ENCODE peak calls at places on chromosomes 1 and 21, in nine cellular contexts. R is nephron progenitor cell, Y is tibial artery, A is lower leg skin, H is GM23338, M is cardiac fibroblast, C is endothelial cell, X is Panc1, U is HFF-Myc. B is an unnamed sample.

GRCh38 chr1:89719502-89720306 is 86.8 kb downstream of the LRRC8C start:
- DNase-seq in R (no peak), Y (no peak), A (no peak), H (no peak), M (peak), C (no peak), X (no peak), U (no peak), B (peak)

GRCh38 chr1:54220004-54220811 is 20.2 kb downstream of the MRPL37 start:
- DNase-seq in R (no peak), Y (no peak), A (no peak), H (no peak), M (peak), C (no peak), X (no peak), U (no peak), B (no peak)

GRCh38 chr1:167777253-167777618 is 55.5 kb downstream of the MPZL1 start:
- DNase-seq in R (no peak), Y (no peak), A (no peak), H (no peak), M (no peak), C (no peak), X (no peak), U (no peak), B (no peak)

GRCh38 chr1:1397839-1398523 is 1.2 kb downstream of the CCNL2 start:
- DNase-seq in R (no peak), Y (no peak), A (no peak), H (no peak), M (peak), C (no peak), X (no peak), U (no peak), B (peak)

GRCh38 chr1:161044908-161045748 is 649 bp downstream of the USF1 start:
- DNase-seq in R (peak), Y (peak), A (peak), H (peak), M (peak), C (peak), X (no peak), U (peak), B (peak)

GRCh38 chr1:221723018-221723917 is 18.6 kb downstream of the DUSP10 start:
- DNase-seq in R (no peak), Y (no peak), A (no peak), H (no peak), M (no peak), C (no peak), X (no peak), U (no peak), B (no peak)

GRCh38 chr21:41678944-41679343 is 87.9 kb downstream of the RIPK4 start:
- DNase-seq in R (peak), Y (peak), A (peak), H (peak), M (peak), C (peak), X (peak), U (peak), B (peak)

GRCh38 chr1:220084460-220084859 is 5.1 kb downstream of the BPNT1 start:
- DNase-seq in R (no peak), Y (no peak), A (no peak), H (no peak), M (peak), C (no peak), X (no peak), U (no peak), B (peak)

GRCh38 chr21:41932191-41932575 is 21.6 kb downstream of the C2CD2 start:
- DNase-seq in R (no peak), Y (no peak), A (no peak), H (no peak), M (peak), C (no peak), X (peak), U (peak), B (peak)

GRCh38 chr1:204685236-204686006 is at the start of gene LRRN2:
- DNase-seq in R (peak), Y (no peak), A (no peak), H (peak), M (no peak), C (peak), X (no peak), U (no peak), B (no peak)

GRCh38 chr1:116879478-116880133 is 30.1 kb upstream of the PTGFRN start:
- DNase-seq in R (no peak), Y (no peak), A (no peak), H (no peak), M (no peak), C (peak), X (no peak), U (no peak), B (no peak)

GRCh38 chr1:116881879-116882520 is 27.7 kb upstream of the PTGFRN start:
- DNase-seq in R (peak), Y (peak), A (peak), H (peak), M (peak), C (peak), X (peak), U (no peak), B (peak)

GRCh38 chr1:116877369-116877768 is 32.3 kb upstream of the PTGFRN start:
- DNase-seq in R (no peak), Y (no peak), A (no peak), H (no peak), M (peak), C (no peak), X (no peak), U (no peak), B (no peak)

GRCh38 chr1:116880952-116881351 is 28.8 kb upstream of the PTGFRN start:
- DNase-seq in R (no peak), Y (no peak), A (no peak), H (no peak), M (no peak), C (no peak), X (no peak), U (no peak), B (no peak)

GRCh38 chr1:116878804-116879477 is 30.8 kb upstream of the PTGFRN start:
- DNase-seq in R (peak), Y (no peak), A (no peak), H (peak), M (peak), C (peak), X (no peak), U (peak), B (peak)
- TF ChIP-seq CTCF in R (no peak), Y (no peak), A (no peak), H (no peak), M (no peak), C (no peak), X (no peak), U (no peak), B (no peak)

GRCh38 chr1:152495066-152495675 is 15.4 kb upstream of the LCE5A start:
- DNase-seq in R (no peak), Y (no peak), A (no peak), H (peak), M (peak), C (peak), X (no peak), U (no peak), B (peak)
- TF ChIP-seq CTCF in R (no peak), Y (no peak), A (no peak), H (peak), M (peak), C (peak), X (peak), U (peak), B (peak)

GRCh38 chr1:85240174-85240601 is 19.3 kb downstream of the C1orf52 start:
- DNase-seq in R (no peak), Y (no peak), A (no peak), H (peak), M (peak), C (no peak), X (no peak), U (no peak), B (peak)
- TF ChIP-seq CTCF in R (no peak), Y (peak), A (no peak), H (peak), M (peak), C (no peak), X (peak), U (no peak), B (peak)

DNA sequence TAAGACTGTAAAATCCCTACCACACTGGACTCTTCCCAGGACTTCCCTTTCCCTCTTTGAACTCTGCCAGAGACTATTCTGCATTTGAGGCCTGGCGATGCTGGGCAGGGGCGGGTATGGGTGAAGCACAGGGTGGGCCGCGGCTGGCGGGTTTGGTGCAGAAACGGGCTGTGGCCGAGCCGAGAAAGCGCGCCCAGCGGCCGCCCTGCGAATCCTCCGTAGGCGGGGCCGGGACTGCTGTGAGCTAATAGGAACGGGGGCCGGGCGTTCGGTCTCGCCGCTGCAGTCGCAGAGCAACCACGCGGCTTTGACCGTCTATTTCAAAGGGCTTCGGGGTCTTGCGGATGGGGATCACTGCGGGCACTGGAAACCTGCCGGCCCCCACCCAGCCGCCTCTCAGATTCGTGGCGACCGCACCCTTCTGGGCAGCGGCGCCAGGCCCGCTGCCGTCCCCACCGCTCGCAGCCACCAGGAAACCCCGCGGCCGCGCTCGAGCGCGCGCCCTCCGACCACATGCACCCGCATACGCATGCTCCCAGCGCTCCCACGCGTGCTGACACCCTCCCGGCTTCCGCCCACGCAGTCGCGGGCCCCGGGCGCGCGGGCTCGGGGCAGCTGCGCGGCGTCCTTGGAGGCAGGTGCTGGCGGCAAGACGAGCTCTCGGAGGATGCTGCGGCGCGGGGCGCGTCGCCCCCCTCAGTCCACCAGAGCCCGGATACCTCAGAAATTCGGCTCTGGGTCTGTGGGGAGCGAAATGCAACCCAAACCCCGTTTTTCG is 32.7 kb downstream of the DNTTIP2 start:
- DNase-seq in R (peak), Y (peak), A (peak), H (peak), M (peak), C (peak), X (no peak), U (peak), B (peak)
- TF ChIP-seq CTCF in R (peak), Y (peak), A (no peak), H (no peak), M (peak), C (peak), X (peak), U (no peak), B (no peak)

DNA sequence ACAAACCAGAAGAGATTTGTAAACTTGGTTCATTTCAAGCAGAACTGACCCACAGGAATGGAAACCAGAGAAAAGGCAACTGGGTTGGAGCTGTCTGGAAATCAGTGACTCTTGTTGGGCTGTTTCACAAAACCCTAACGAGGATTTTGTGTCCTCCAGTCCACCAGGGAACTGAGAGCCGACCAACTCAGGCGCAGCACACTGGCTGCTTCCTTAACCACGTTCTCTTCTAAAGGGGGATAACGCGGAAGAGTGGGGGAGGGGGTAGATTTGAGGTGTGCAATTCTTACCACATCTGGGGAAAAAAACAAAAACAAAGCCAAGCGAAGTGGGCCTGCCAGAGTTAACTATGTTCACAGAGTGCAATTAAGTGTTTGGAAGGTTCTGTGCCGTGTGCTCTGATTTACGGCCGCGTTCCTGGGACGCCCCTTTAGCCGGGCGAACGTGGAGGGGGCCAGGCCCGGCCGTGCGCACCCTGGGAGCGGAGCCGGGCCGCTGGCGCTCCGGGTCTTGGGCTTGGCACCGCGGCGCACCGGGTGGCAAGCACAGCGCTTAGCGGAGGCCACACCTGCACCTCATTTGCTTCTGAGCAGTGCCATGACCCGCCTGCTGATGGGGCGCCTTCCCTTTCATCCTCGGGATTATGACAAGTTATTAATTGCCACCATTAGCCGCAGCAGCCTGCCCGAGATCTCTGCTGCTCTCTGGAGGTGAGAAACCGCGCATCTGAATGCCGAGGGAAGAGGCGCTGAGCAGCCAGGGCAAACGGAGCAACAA is 248.6 kb upstream of the FOXD3 start:
- DNase-seq in R (no peak), Y (no peak), A (no peak), H (peak), M (peak), C (peak), X (no peak), U (no peak), B (no peak)
- TF ChIP-seq CTCF in R (no peak), Y (no peak), A (no peak), H (peak), M (peak), C (no peak), X (peak), U (no peak), B (no peak)

GRCh38 chr1:154404984-154405761 is at the start of gene IL6R:
- DNase-seq in R (peak), Y (peak), A (peak), H (peak), M (peak), C (peak), X (peak), U (peak), B (peak)
- TF ChIP-seq CTCF in R (no peak), Y (peak), A (no peak), H (peak), M (peak), C (no peak), X (peak), U (no peak), B (peak)